ENCODE peak calls at places on chromosomes 11 and 22, in nine cellular contexts. One of them, this sample, is unnamed.

GRCh38 chr22:43163241-43163795 is 12.0 kb downstream of the TSPO start:
- DNase-seq in ovary: no peak
- DNase-seq in suprapubic skin: no peak
- DNase-seq in A549: no peak
- DNase-seq in transverse colon: no peak
- DNase-seq in stomach: no peak
- DNase-seq in upper lobe of left lung: no peak
- DNase-seq in SK-N-SH: no peak
- DNase-seq in K562: no peak
- DNase-seq in this sample: no peak

GRCh38 chr11:34356918-34357645 is 728 bp downstream of the ABTB2 start:
- DNase-seq in SK-N-SH: peak
- DNase-seq in upper lobe of left lung: peak
- DNase-seq in ovary: peak
- DNase-seq in suprapubic skin: peak
- DNase-seq in K562: no peak
- DNase-seq in A549: no peak
- DNase-seq in stomach: peak
- DNase-seq in transverse colon: peak
- DNase-seq in this sample: no peak

GRCh38 chr22:27507935-27508504 is 293.5 kb downstream of the MN1 start:
- DNase-seq in upper lobe of left lung: no peak
- DNase-seq in suprapubic skin: no peak
- DNase-seq in stomach: no peak
- DNase-seq in K562: no peak
- DNase-seq in ovary: no peak
- DNase-seq in A549: no peak
- DNase-seq in transverse colon: no peak
- DNase-seq in SK-N-SH: no peak
- DNase-seq in this sample: no peak

GRCh38 chr11:78742430-78742829 is 167.8 kb upstream of the NARS2 start:
- DNase-seq in suprapubic skin: no peak
- DNase-seq in upper lobe of left lung: peak
- DNase-seq in K562: no peak
- DNase-seq in stomach: peak
- DNase-seq in SK-N-SH: no peak
- DNase-seq in A549: no peak
- DNase-seq in ovary: no peak
- DNase-seq in transverse colon: peak
- DNase-seq in this sample: no peak

GRCh38 chr11:62999649-63000048 is 14.9 kb upstream of the SLC22A6 start:
- DNase-seq in upper lobe of left lung: no peak
- DNase-seq in SK-N-SH: no peak
- DNase-seq in stomach: peak
- DNase-seq in A549: no peak
- DNase-seq in transverse colon: no peak
- DNase-seq in suprapubic skin: no peak
- DNase-seq in K562: no peak
- DNase-seq in ovary: no peak
- DNase-seq in this sample: no peak

GRCh38 chr22:35349704-35350538 is 31.0 kb upstream of the HMOX1 start:
- DNase-seq in ovary: peak
- DNase-seq in upper lobe of left lung: no peak
- DNase-seq in K562: no peak
- DNase-seq in SK-N-SH: peak
- DNase-seq in stomach: no peak
- DNase-seq in transverse colon: no peak
- DNase-seq in suprapubic skin: no peak
- DNase-seq in A549: no peak
- DNase-seq in this sample: no peak

GRCh38 chr11:37788141-37788877 is 1190.3 kb upstream of the RAG2 start:
- DNase-seq in transverse colon: no peak
- DNase-seq in upper lobe of left lung: no peak
- DNase-seq in ovary: no peak
- DNase-seq in stomach: no peak
- DNase-seq in A549: no peak
- DNase-seq in SK-N-SH: no peak
- DNase-seq in K562: no peak
- DNase-seq in suprapubic skin: no peak
- DNase-seq in this sample: no peak

GRCh38 chr11:65060913-65061408 is 2.6 kb upstream of the NAALADL1 start:
- DNase-seq in upper lobe of left lung: peak
- DNase-seq in transverse colon: no peak
- DNase-seq in suprapubic skin: no peak
- DNase-seq in SK-N-SH: no peak
- DNase-seq in stomach: no peak
- DNase-seq in K562: peak
- DNase-seq in A549: no peak
- DNase-seq in ovary: no peak
- DNase-seq in this sample: no peak

GRCh38 chr11:72780291-72781062 is 13.4 kb downstream of the STARD10 start:
- DNase-seq in upper lobe of left lung: no peak
- DNase-seq in ovary: no peak
- DNase-seq in transverse colon: peak
- DNase-seq in stomach: no peak
- DNase-seq in K562: no peak
- DNase-seq in suprapubic skin: no peak
- DNase-seq in SK-N-SH: no peak
- DNase-seq in A549: no peak
- DNase-seq in this sample: no peak

GRCh38 chr11:72783144-72783910 is 10.5 kb downstream of the STARD10 start:
- DNase-seq in ovary: no peak
- DNase-seq in upper lobe of left lung: no peak
- DNase-seq in suprapubic skin: no peak
- DNase-seq in K562: no peak
- DNase-seq in stomach: no peak
- DNase-seq in transverse colon: peak
- DNase-seq in SK-N-SH: no peak
- DNase-seq in A549: no peak
- DNase-seq in this sample: no peak

GRCh38 chr11:72781063-72781312 is 12.9 kb downstream of the STARD10 start:
- DNase-seq in K562: no peak
- DNase-seq in upper lobe of left lung: peak
- DNase-seq in suprapubic skin: no peak
- DNase-seq in A549: no peak
- DNase-seq in stomach: peak
- DNase-seq in transverse colon: peak
- DNase-seq in SK-N-SH: no peak
- DNase-seq in ovary: no peak
- DNase-seq in this sample: no peak

GRCh38 chr11:72782081-72782920 is 11.5 kb downstream of the STARD10 start:
- DNase-seq in transverse colon: peak
- DNase-seq in A549: no peak
- DNase-seq in upper lobe of left lung: no peak
- DNase-seq in stomach: peak
- DNase-seq in suprapubic skin: no peak
- DNase-seq in ovary: peak
- DNase-seq in SK-N-SH: peak
- DNase-seq in K562: no peak
- DNase-seq in this sample: no peak

DNA sequence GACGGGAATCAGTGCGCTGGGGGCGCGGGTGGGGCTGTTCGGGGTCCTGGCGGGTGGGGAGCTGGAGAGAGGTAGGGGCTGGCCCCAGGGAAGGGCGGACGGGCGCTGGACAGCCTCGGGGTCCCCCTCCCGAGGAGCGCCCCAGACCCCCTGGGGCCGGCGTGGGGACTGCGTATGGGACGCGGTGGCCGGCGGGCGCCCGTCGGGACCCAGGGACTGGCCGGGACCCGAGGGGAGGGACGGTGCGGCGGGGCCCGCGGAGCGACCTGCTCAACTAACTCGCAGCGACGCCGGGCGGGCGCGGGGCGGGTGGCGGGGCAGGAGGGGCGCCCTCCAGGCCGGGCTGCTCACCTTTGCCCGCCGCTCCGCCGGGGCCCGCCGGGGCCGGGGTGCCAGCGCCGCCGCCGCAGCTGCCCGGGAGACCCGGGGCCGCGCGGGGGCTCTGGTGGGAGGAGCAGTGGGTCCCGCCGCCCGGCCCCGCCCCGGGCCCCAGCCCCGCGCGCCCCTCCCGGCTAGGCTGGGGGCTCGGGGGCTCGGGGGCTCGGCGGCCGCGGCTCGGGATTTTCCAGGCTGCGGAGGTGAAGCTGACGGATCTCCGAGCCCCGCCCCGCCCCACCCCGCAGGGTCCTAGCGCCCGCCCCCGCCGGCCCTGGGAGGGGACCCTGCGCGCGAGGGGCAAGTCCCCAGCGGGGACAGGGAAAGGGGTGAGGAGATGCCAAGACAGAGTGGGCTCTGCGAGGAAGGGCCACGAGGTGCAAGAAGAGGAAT is 12.3 kb downstream of the STARD10 start:
- DNase-seq in stomach: peak
- DNase-seq in upper lobe of left lung: peak
- DNase-seq in suprapubic skin: no peak
- DNase-seq in K562: peak
- DNase-seq in transverse colon: peak
- DNase-seq in SK-N-SH: peak
- DNase-seq in ovary: peak
- DNase-seq in A549: peak
- DNase-seq in this sample: no peak
- TF ChIP-seq EP300 in stomach: no peak
- TF ChIP-seq EP300 in upper lobe of left lung: no peak
- TF ChIP-seq EP300 in suprapubic skin: no peak
- TF ChIP-seq EP300 in K562: no peak
- TF ChIP-seq EP300 in transverse colon: no peak
- TF ChIP-seq EP300 in SK-N-SH: no peak
- TF ChIP-seq EP300 in ovary: no peak
- TF ChIP-seq EP300 in A549: no peak
- TF ChIP-seq EP300 in this sample: no peak

GRCh38 chr11:116644201-116644947 is 128.4 kb downstream of the BUD13 start:
- DNase-seq in SK-N-SH: peak
- DNase-seq in upper lobe of left lung: no peak
- DNase-seq in transverse colon: no peak
- DNase-seq in ovary: no peak
- DNase-seq in A549: no peak
- DNase-seq in stomach: no peak
- DNase-seq in suprapubic skin: no peak
- DNase-seq in K562: no peak
- DNase-seq in this sample: no peak

GRCh38 chr11:116644948-116645305 is 127.9 kb downstream of the BUD13 start:
- DNase-seq in transverse colon: no peak
- DNase-seq in SK-N-SH: no peak
- DNase-seq in stomach: no peak
- DNase-seq in A549: no peak
- DNase-seq in K562: no peak
- DNase-seq in ovary: no peak
- DNase-seq in suprapubic skin: no peak
- DNase-seq in upper lobe of left lung: no peak
- DNase-seq in this sample: no peak

GRCh38 chr11:116642902-116643301 is 129.9 kb downstream of the BUD13 start:
- DNase-seq in ovary: no peak
- DNase-seq in SK-N-SH: no peak
- DNase-seq in suprapubic skin: no peak
- DNase-seq in A549: no peak
- DNase-seq in upper lobe of left lung: no peak
- DNase-seq in K562: no peak
- DNase-seq in transverse colon: no peak
- DNase-seq in stomach: no peak
- DNase-seq in this sample: no peak

GRCh38 chr11:116642481-116642880 is 130.3 kb downstream of the BUD13 start:
- DNase-seq in suprapubic skin: no peak
- DNase-seq in SK-N-SH: no peak
- DNase-seq in upper lobe of left lung: no peak
- DNase-seq in A549: no peak
- DNase-seq in transverse colon: no peak
- DNase-seq in stomach: no peak
- DNase-seq in K562: no peak
- DNase-seq in ovary: no peak
- DNase-seq in this sample: no peak

GRCh38 chr11:116643521-116643920 is 129.3 kb downstream of the BUD13 start:
- DNase-seq in stomach: no peak
- DNase-seq in suprapubic skin: no peak
- DNase-seq in upper lobe of left lung: no peak
- DNase-seq in transverse colon: no peak
- DNase-seq in K562: no peak
- DNase-seq in A549: no peak
- DNase-seq in SK-N-SH: no peak
- DNase-seq in ovary: no peak
- DNase-seq in this sample: no peak
- TF ChIP-seq EP300 in stomach: no peak
- TF ChIP-seq EP300 in suprapubic skin: no peak
- TF ChIP-seq EP300 in upper lobe of left lung: no peak
- TF ChIP-seq EP300 in transverse colon: no peak
- TF ChIP-seq EP300 in K562: no peak
- TF ChIP-seq EP300 in A549: no peak
- TF ChIP-seq EP300 in SK-N-SH: no peak
- TF ChIP-seq EP300 in ovary: no peak
- TF ChIP-seq EP300 in this sample: no peak

DNA sequence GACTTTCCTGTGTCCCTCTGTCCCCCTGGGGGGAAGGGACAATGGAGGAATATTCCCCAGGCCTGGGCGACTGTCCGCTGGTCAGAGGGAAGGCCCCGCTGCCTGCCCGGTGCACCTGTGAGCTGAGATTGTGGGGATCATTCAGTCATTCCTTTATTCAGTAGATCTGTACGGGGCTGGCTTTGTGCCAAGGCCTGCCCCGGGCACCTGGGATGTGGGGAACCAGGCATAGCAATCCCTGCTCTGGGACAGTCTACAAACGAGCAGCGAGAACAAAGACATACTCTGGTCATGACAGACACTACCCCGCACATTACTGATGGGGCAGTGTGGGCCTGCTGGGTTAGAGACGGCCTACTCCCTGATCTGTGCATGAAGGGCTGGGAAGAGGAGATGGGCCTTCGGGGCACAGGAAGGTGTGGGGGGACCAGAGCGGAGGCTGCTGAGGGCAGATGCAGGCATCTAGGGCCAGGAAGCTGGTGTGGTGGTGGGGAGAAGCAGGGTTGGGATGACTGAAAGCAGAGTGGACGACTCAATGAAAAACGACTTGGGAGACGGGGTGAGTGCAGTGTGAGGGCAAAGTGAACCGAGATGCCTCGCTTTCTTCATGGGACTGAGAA is 1.8 kb upstream of the MYO7A start:
- DNase-seq in suprapubic skin: no peak
- DNase-seq in A549: no peak
- DNase-seq in upper lobe of left lung: no peak
- DNase-seq in ovary: no peak
- DNase-seq in SK-N-SH: no peak
- DNase-seq in stomach: no peak
- DNase-seq in transverse colon: no peak
- DNase-seq in K562: no peak
- DNase-seq in this sample: no peak
- TF ChIP-seq EP300 in suprapubic skin: no peak
- TF ChIP-seq EP300 in A549: no peak
- TF ChIP-seq EP300 in upper lobe of left lung: no peak
- TF ChIP-seq EP300 in ovary: no peak
- TF ChIP-seq EP300 in SK-N-SH: no peak
- TF ChIP-seq EP300 in stomach: no peak
- TF ChIP-seq EP300 in transverse colon: no peak
- TF ChIP-seq EP300 in K562: no peak
- TF ChIP-seq EP300 in this sample: no peak

GRCh38 chr22:33526434-33527107 is 393.7 kb downstream of the LARGE1 start:
- DNase-seq in K562: no peak
- DNase-seq in ovary: no peak
- DNase-seq in A549: no peak
- DNase-seq in upper lobe of left lung: no peak
- DNase-seq in transverse colon: no peak
- DNase-seq in suprapubic skin: no peak
- DNase-seq in SK-N-SH: no peak
- DNase-seq in stomach: no peak
- DNase-seq in this sample: no peak

GRCh38 chr22:33524511-33525270 is 395.6 kb downstream of the LARGE1 start:
- DNase-seq in suprapubic skin: no peak
- DNase-seq in transverse colon: no peak
- DNase-seq in A549: no peak
- DNase-seq in K562: no peak
- DNase-seq in ovary: no peak
- DNase-seq in stomach: no peak
- DNase-seq in upper lobe of left lung: no peak
- DNase-seq in SK-N-SH: no peak
- DNase-seq in this sample: no peak

GRCh38 chr22:33529424-33530113 is 390.7 kb downstream of the LARGE1 start:
- DNase-seq in transverse colon: no peak
- DNase-seq in K562: no peak
- DNase-seq in upper lobe of left lung: no peak
- DNase-seq in stomach: no peak
- DNase-seq in ovary: no peak
- DNase-seq in suprapubic skin: no peak
- DNase-seq in SK-N-SH: no peak
- DNase-seq in A549: no peak
- DNase-seq in this sample: no peak
- TF ChIP-seq EP300 in transverse colon: no peak
- TF ChIP-seq EP300 in K562: no peak
- TF ChIP-seq EP300 in upper lobe of left lung: no peak
- TF ChIP-seq EP300 in stomach: no peak
- TF ChIP-seq EP300 in ovary: no peak
- TF ChIP-seq EP300 in suprapubic skin: no peak
- TF ChIP-seq EP300 in SK-N-SH: no peak
- TF ChIP-seq EP300 in A549: no peak
- TF ChIP-seq EP300 in this sample: no peak

This sample was measured in tibial nerve.